ENCODE peak calls at places on chromosomes 3 and 15, in six cellular contexts. One of them, this sample, is unnamed.

GRCh38 chr3:118347781-118348557 is 686.7 kb downstream of the IGSF11 start:
- DNase-seq in DMS153: no peak
- DNase-seq in CD4-positive, alpha-beta memory T cell: no peak
- DNase-seq in body of pancreas: no peak
- DNase-seq in Jurkat, Clone E6-1: no peak
- DNase-seq in progenitor cell of endocrine pancreas: no peak
- DNase-seq in this sample: no peak

GRCh38 chr3:9955067-9955502 is 2.9 kb upstream of the PRRT3 start:
- DNase-seq in body of pancreas: peak
- DNase-seq in DMS153: peak
- DNase-seq in Jurkat, Clone E6-1: no peak
- DNase-seq in CD4-positive, alpha-beta memory T cell: no peak
- DNase-seq in progenitor cell of endocrine pancreas: no peak
- DNase-seq in this sample: peak

GRCh38 chr15:39357478-39358268 is 223.2 kb upstream of the THBS1 start:
- DNase-seq in body of pancreas: no peak
- DNase-seq in DMS153: no peak
- DNase-seq in CD4-positive, alpha-beta memory T cell: no peak
- DNase-seq in Jurkat, Clone E6-1: no peak
- DNase-seq in progenitor cell of endocrine pancreas: no peak
- DNase-seq in this sample: peak

GRCh38 chr3:43087249-43087776 is 18.6 kb downstream of the POMGNT2 start:
- DNase-seq in DMS153: no peak
- DNase-seq in Jurkat, Clone E6-1: no peak
- DNase-seq in body of pancreas: no peak
- DNase-seq in CD4-positive, alpha-beta memory T cell: no peak
- DNase-seq in progenitor cell of endocrine pancreas: no peak
- DNase-seq in this sample: no peak

GRCh38 chr15:72117448-72117697 is 577 bp downstream of the MYO9A start:
- DNase-seq in body of pancreas: peak
- DNase-seq in CD4-positive, alpha-beta memory T cell: peak
- DNase-seq in Jurkat, Clone E6-1: no peak
- DNase-seq in DMS153: no peak
- DNase-seq in progenitor cell of endocrine pancreas: peak
- DNase-seq in this sample: peak

GRCh38 chr15:33242669-33243191 is 48.2 kb upstream of the FMN1 start:
- DNase-seq in DMS153: no peak
- DNase-seq in Jurkat, Clone E6-1: peak
- DNase-seq in progenitor cell of endocrine pancreas: no peak
- DNase-seq in CD4-positive, alpha-beta memory T cell: no peak
- DNase-seq in body of pancreas: no peak
- DNase-seq in this sample: peak

GRCh38 chr3:185270956-185271332 is 17.1 kb upstream of the EHHADH start:
- DNase-seq in body of pancreas: no peak
- DNase-seq in CD4-positive, alpha-beta memory T cell: no peak
- DNase-seq in Jurkat, Clone E6-1: no peak
- DNase-seq in progenitor cell of endocrine pancreas: no peak
- DNase-seq in DMS153: no peak
- DNase-seq in this sample: no peak

GRCh38 chr15:101000271-101000681 is 81.1 kb downstream of the LRRK1 start:
- DNase-seq in DMS153: no peak
- DNase-seq in Jurkat, Clone E6-1: no peak
- DNase-seq in progenitor cell of endocrine pancreas: no peak
- DNase-seq in CD4-positive, alpha-beta memory T cell: no peak
- DNase-seq in body of pancreas: no peak
- DNase-seq in this sample: no peak

GRCh38 chr15:65655026-65655425 is 33.3 kb downstream of the SLC24A1 start:
- DNase-seq in body of pancreas: no peak
- DNase-seq in DMS153: no peak
- DNase-seq in CD4-positive, alpha-beta memory T cell: no peak
- DNase-seq in progenitor cell of endocrine pancreas: no peak
- DNase-seq in Jurkat, Clone E6-1: no peak
- DNase-seq in this sample: no peak

GRCh38 chr3:172213765-172214358 is 174.5 kb downstream of the FNDC3B start:
- DNase-seq in progenitor cell of endocrine pancreas: no peak
- DNase-seq in Jurkat, Clone E6-1: no peak
- DNase-seq in DMS153: peak
- DNase-seq in body of pancreas: no peak
- DNase-seq in CD4-positive, alpha-beta memory T cell: no peak
- DNase-seq in this sample: no peak

GRCh38 chr3:71771884-71772283 is 13.1 kb downstream of the PROK2 start:
- DNase-seq in progenitor cell of endocrine pancreas: no peak
- DNase-seq in Jurkat, Clone E6-1: no peak
- DNase-seq in body of pancreas: no peak
- DNase-seq in CD4-positive, alpha-beta memory T cell: no peak
- DNase-seq in DMS153: no peak
- DNase-seq in this sample: no peak

GRCh38 chr15:57526076-57526475 is 65.6 kb upstream of the MYZAP start:
- DNase-seq in Jurkat, Clone E6-1: no peak
- DNase-seq in body of pancreas: no peak
- DNase-seq in DMS153: no peak
- DNase-seq in progenitor cell of endocrine pancreas: no peak
- DNase-seq in CD4-positive, alpha-beta memory T cell: no peak
- DNase-seq in this sample: no peak

GRCh38 chr3:31804251-31805051 is 176.6 kb downstream of the OSBPL10 start:
- DNase-seq in progenitor cell of endocrine pancreas: no peak
- DNase-seq in DMS153: no peak
- DNase-seq in Jurkat, Clone E6-1: no peak
- DNase-seq in body of pancreas: no peak
- DNase-seq in CD4-positive, alpha-beta memory T cell: no peak
- DNase-seq in this sample: no peak

GRCh38 chr15:41269887-41270286 is 38.8 kb downstream of the CHP1 start:
- DNase-seq in progenitor cell of endocrine pancreas: no peak
- DNase-seq in body of pancreas: no peak
- DNase-seq in DMS153: no peak
- DNase-seq in Jurkat, Clone E6-1: no peak
- DNase-seq in CD4-positive, alpha-beta memory T cell: no peak
- DNase-seq in this sample: no peak

GRCh38 chr3:11310258-11310657 is 38.1 kb downstream of the ATG7 start:
- DNase-seq in DMS153: no peak
- DNase-seq in progenitor cell of endocrine pancreas: no peak
- DNase-seq in Jurkat, Clone E6-1: no peak
- DNase-seq in CD4-positive, alpha-beta memory T cell: no peak
- DNase-seq in body of pancreas: no peak
- DNase-seq in this sample: no peak

GRCh38 chr3:4421121-4421520 is 45.9 kb downstream of the SUMF1 start:
- DNase-seq in progenitor cell of endocrine pancreas: no peak
- DNase-seq in CD4-positive, alpha-beta memory T cell: no peak
- DNase-seq in body of pancreas: no peak
- DNase-seq in DMS153: no peak
- DNase-seq in Jurkat, Clone E6-1: no peak
- DNase-seq in this sample: no peak

GRCh38 chr15:68989876-68990754 is 24.4 kb upstream of the NOX5 start:
- DNase-seq in Jurkat, Clone E6-1: no peak
- DNase-seq in CD4-positive, alpha-beta memory T cell: no peak
- DNase-seq in DMS153: no peak
- DNase-seq in body of pancreas: no peak
- DNase-seq in progenitor cell of endocrine pancreas: no peak
- DNase-seq in this sample: no peak

GRCh38 chr3:194485876-194486539 is 794 bp downstream of the ATP13A3 start:
- DNase-seq in DMS153: no peak
- DNase-seq in progenitor cell of endocrine pancreas: peak
- DNase-seq in Jurkat, Clone E6-1: no peak
- DNase-seq in CD4-positive, alpha-beta memory T cell: peak
- DNase-seq in body of pancreas: peak
- DNase-seq in this sample: peak

GRCh38 chr3:171620825-171621434 is 160.7 kb upstream of the TNIK start:
- DNase-seq in CD4-positive, alpha-beta memory T cell: no peak
- DNase-seq in body of pancreas: no peak
- DNase-seq in progenitor cell of endocrine pancreas: no peak
- DNase-seq in DMS153: no peak
- DNase-seq in Jurkat, Clone E6-1: no peak
- DNase-seq in this sample: no peak

GRCh38 chr3:192571197-192571791 is 156.0 kb downstream of the FGF12 start:
- DNase-seq in DMS153: peak
- DNase-seq in CD4-positive, alpha-beta memory T cell: no peak
- DNase-seq in progenitor cell of endocrine pancreas: no peak
- DNase-seq in body of pancreas: peak
- DNase-seq in Jurkat, Clone E6-1: no peak
- DNase-seq in this sample: peak

GRCh38 chr15:63107895-63108546 is 13.6 kb upstream of the LACTB start:
- DNase-seq in body of pancreas: peak
- DNase-seq in CD4-positive, alpha-beta memory T cell: no peak
- DNase-seq in DMS153: no peak
- DNase-seq in Jurkat, Clone E6-1: no peak
- DNase-seq in progenitor cell of endocrine pancreas: no peak
- DNase-seq in this sample: no peak

GRCh38 chr15:39181901-39182300 is 399.0 kb upstream of the THBS1 start:
- DNase-seq in body of pancreas: no peak
- DNase-seq in progenitor cell of endocrine pancreas: no peak
- DNase-seq in CD4-positive, alpha-beta memory T cell: no peak
- DNase-seq in Jurkat, Clone E6-1: no peak
- DNase-seq in DMS153: no peak
- DNase-seq in this sample: no peak

GRCh38 chr3:140501770-140502364 is 176.0 kb upstream of the TRIM42 start:
- DNase-seq in Jurkat, Clone E6-1: no peak
- DNase-seq in body of pancreas: no peak
- DNase-seq in CD4-positive, alpha-beta memory T cell: no peak
- DNase-seq in DMS153: no peak
- DNase-seq in progenitor cell of endocrine pancreas: no peak
- DNase-seq in this sample: no peak

GRCh38 chr3:94927175-94927574 is 864.3 kb downstream of the NSUN3 start:
- DNase-seq in body of pancreas: no peak
- DNase-seq in DMS153: no peak
- DNase-seq in progenitor cell of endocrine pancreas: no peak
- DNase-seq in Jurkat, Clone E6-1: no peak
- DNase-seq in CD4-positive, alpha-beta memory T cell: no peak
- DNase-seq in this sample: no peak

This sample was measured in thyroid gland.